ENCODE peak calls at places on chromosomes 1 and 21, in five cellular contexts. B is mammary epithelial cell, L is pancreas, D is astrocyte of the spinal cord, K is endodermal cell. I is an unnamed sample.

GRCh38 chr1:180917306-180918065 is 4.8 kb downstream of the KIAA1614 start:
- DNase-seq in K (peak; percentile 74), L (no peak), D (no peak), B (no peak), I (peak; percentile 6)

GRCh38 chr1:229913491-229913890 is 153.5 kb upstream of the GALNT2 start:
- DNase-seq in K (no peak), B (no peak), L (no peak), D (no peak), I (no peak)

GRCh38 chr1:203174324-203174985 is 1.2 kb downstream of the MYBPH start:
- DNase-seq in B (no peak), D (no peak), L (no peak), K (no peak), I (no peak)

GRCh38 chr1:237386362-237387143 is 344.6 kb downstream of the RYR2 start:
- DNase-seq in D (peak; percentile 46), B (no peak), L (no peak), K (no peak), I (peak; percentile 58)

GRCh38 chr1:27522148-27522859 is 32.3 kb upstream of the WASF2 start:
- DNase-seq in D (peak; percentile 36), K (no peak), L (no peak), B (peak; percentile 99), I (no peak)

GRCh38 chr1:84103197-84103992 is 40.7 kb upstream of the PRKACB start:
- DNase-seq in L (peak; percentile 20), D (peak; percentile 87), B (peak; percentile 83), K (peak; percentile 70), I (peak; percentile 86)

GRCh38 chr1:245023222-245023621 is 131.6 kb upstream of the KIF26B start:
- DNase-seq in K (no peak), L (no peak), D (no peak), B (no peak), I (no peak)

GRCh38 chr1:10308001-10308400 is 90.9 kb upstream of the PGD start:
- DNase-seq in L (no peak), K (no peak), D (no peak), B (no peak), I (no peak)

GRCh38 chr1:94100785-94101612 is 19.9 kb downstream of the ABCA4 start:
- DNase-seq in B (peak; percentile 51), L (no peak), K (no peak), D (no peak), I (peak; percentile 44)

GRCh38 chr1:228000836-228001563 is 5.8 kb upstream of the WNT3A start:
- DNase-seq in B (no peak), D (no peak), K (no peak), L (no peak), I (no peak)

GRCh38 chr1:33346921-33347649 is 26.2 kb upstream of the A3GALT2 start:
- DNase-seq in B (peak; percentile 89), L (no peak), K (no peak), D (peak; percentile 91), I (peak; percentile 93)

GRCh38 chr21:34790834-34791233 is 122.0 kb downstream of the CLIC6 start:
- DNase-seq in D (no peak), K (no peak), B (no peak), L (no peak), I (no peak)

GRCh38 chr1:225466848-225467192 is 39.0 kb upstream of the LBR start:
- DNase-seq in D (no peak), L (no peak), K (no peak), B (no peak), I (no peak)

GRCh38 chr1:224182057-224182865 is 779 bp upstream of the DEGS1 start:
- DNase-seq in K (no peak), D (no peak), L (no peak), B (peak; percentile 51), I (no peak)

GRCh38 chr21:25350056-25350455 is 257.2 kb downstream of the MRPL39 start:
- DNase-seq in L (no peak), D (peak; percentile 61), K (peak; percentile 80), B (no peak), I (peak; percentile 59)

GRCh38 chr1:205678286-205679111 is 1.8 kb downstream of the SLC45A3 start:
- DNase-seq in K (peak; percentile 71), B (no peak), L (no peak), D (no peak), I (peak; percentile 91)
- H3K4me3 ChIP-seq in K (peak overlapping the region; percentile 81), B (peak overlapping the region; percentile 75), L (no peak overlapping the region), D (no peak overlapping the region), I (peak overlapping the region; percentile 59)

DNA sequence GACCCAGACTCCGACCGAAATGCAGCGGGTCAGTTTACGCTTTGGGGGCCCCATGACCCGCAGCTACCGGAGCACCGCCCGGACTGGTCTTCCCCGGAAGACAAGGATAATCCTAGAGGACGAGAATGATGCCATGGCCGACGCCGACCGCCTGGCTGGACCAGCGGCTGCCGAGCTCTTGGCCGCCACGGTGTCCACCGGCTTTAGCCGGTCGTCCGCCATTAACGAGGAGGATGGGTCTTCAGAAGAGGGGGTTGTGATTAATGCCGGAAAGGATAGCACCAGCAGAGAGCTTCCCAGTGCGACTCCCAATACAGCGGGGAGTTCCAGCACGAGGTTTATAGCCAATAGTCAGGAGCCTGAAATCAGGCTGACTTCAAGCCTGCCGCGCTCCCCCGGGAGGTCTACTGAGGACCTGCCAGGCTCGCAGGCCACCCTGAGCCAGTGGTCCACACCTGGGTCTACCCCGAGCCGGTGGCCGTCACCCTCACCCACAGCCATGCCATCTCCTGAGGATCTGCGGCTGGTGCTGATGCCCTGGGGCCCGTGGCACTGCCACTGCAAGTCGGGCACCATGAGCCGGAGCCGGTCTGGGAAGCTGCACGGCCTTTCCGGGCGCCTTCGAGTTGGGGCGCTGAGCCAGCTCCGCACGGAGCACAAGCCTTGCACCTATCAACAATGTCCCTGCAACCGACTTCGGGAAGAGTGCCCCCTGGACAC is 534 bp downstream of the C1orf56 start:
- DNase-seq in L (peak; percentile 66), K (peak; percentile 91), B (peak; percentile 53), D (peak; percentile 63), I (peak; percentile 72)
- TF ChIP-seq CTCF in L (no peak), K (peak; percentile 80), B (peak; percentile 56), D (no peak), I (peak; percentile 56)

GRCh38 chr1:6625579-6626149 is 996 bp downstream of the THAP3 start:
- DNase-seq in L (no peak), D (peak; percentile 34), K (no peak), B (peak; percentile 45), I (peak; percentile 60)

GRCh38 chr1:6621429-6622391 is 3.0 kb upstream of the THAP3 start:
- DNase-seq in B (no peak), K (no peak), D (no peak), L (no peak), I (no peak)

GRCh38 chr1:6624712-6625578 is at the start of gene THAP3:
- DNase-seq in L (peak; percentile 86), D (peak; percentile 85), K (peak; percentile 97), B (peak; percentile 81), I (peak; percentile 86)

GRCh38 chr1:6622396-6623152 is 2.1 kb upstream of the THAP3 start:
- DNase-seq in D (no peak), K (no peak), B (no peak), L (no peak), I (no peak)

DNA sequence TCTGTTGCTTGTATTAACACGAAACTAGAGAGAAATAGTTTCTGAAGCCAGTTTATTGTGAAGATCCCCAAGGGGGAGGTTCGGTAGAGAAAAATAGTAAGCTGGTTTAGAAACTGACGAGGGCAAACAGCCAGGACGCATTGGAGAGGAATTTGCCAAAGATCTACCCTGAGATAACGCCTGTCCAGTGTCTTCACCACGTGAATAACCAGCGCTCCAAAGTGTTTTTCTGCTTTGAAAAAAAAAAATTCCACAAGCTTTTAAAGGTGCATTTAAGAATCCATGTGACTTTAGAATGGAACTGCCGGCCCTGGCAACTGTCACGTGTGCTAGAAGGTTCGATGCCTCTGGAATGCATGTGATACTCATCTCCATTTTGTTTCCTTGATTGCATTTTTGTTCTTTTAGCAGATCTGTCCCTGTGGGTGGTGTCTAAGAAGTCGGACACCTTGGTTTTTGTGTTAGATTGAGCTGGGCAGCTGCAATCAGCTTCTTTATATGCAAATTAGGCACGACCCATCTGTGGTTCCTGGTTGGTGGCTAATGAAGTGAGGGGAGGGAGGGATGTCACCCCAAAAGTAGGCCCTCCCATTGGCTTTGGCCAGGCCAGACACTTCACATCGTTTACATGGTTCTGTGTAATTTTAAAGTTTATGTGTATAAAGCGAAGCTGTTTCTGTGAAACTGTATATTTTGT is 1.3 kb upstream of the THAP3 start:
- DNase-seq in L (no peak), K (no peak), B (no peak), D (no peak), I (no peak)
- H3K4me3 ChIP-seq in L (no peak overlapping the region), K (no peak overlapping the region), B (no peak overlapping the region), D (no peak overlapping the region), I (no peak overlapping the region)

DNA sequence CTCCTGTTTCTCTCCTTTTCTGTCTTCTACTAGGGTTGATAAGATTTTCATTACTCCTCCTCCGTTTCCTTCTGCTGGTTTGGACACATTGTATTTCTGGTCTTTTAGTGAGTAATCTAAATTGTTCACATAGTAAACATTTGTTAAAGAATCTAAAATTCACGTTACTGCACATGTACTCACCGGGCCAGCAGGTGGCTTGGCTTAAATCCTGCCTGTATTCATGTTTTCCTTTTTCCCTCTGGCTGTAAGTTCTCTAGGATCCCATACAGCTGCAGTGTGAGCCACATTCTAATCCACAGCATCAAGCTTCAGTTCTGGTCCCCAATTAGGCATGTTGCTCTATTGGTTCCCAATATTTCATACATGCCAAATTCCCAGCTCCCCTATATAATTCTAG is 958.3 kb downstream of the ADGRL2 start:
- DNase-seq in K (no peak), L (no peak), D (no peak), B (no peak), I (no peak)
- TF ChIP-seq CTCF in K (peak; percentile 63), L (no peak), D (peak; percentile 9), B (peak; percentile 21), I (no peak)

GRCh38 chr1:41891403-41891896 is 27.3 kb downstream of the HIVEP3 start:
- DNase-seq in K (peak; percentile 58), B (peak; percentile 55), D (no peak), L (no peak), I (peak; percentile 57)
- H3K4me3 ChIP-seq in K (no peak overlapping the region), B (peak overlapping the region; percentile 17), D (no peak overlapping the region), L (peak overlapping the region; percentile 41), I (peak overlapping the region; percentile 34)

GRCh38 chr21:42660118-42660470 is 6.7 kb downstream of the PDE9A start:
- DNase-seq in D (no peak), L (no peak), B (no peak), K (no peak), I (no peak)

GRCh38 chr21:42658320-42659105 is 5.1 kb downstream of the PDE9A start:
- DNase-seq in K (no peak), D (no peak), L (no peak), B (no peak), I (no peak)

GRCh38 chr21:42657676-42658319 is 4.4 kb downstream of the PDE9A start:
- DNase-seq in B (no peak), L (no peak), D (no peak), K (no peak), I (no peak)

GRCh38 chr21:42661688-42662429 is 8.4 kb downstream of the PDE9A start:
- DNase-seq in K (no peak), L (no peak), D (no peak), B (no peak), I (no peak)

DNA sequence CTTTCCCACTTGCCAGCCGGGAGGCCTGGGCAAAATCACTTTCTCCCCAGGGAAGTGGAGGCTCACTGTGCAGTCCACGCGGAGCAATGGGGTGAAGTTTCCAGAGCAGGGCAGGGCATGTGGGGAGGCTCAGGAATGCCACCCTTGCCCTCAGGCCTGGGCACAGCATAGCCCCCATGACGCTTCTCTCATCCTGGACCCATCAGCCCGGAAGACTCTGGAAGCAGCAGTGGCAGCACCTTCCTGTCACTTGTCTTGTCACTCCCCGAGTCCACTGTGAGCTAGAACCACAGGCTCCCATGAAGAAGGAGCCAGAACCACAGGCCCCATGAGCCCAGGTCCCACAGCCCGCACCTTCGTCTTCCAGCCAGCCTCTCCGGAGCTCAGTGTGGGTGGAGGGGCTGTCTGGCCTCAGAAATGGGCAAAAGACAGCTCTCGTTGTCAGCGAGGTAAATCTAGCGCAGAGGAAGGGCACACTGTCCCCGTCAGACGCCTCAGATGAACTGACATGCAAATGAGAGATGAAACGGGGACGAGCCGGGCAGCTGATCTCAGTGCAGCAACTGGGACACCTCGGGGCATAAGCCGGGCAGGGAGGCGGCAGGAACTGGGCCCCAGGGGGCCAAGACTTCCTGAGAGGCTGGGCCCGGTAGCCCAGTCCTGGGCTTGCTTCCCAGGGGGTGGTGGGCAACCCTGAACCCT is 6.1 kb downstream of the PDE9A start:
- DNase-seq in K (no peak), D (no peak), B (no peak), L (no peak), I (no peak)
- TF ChIP-seq CTCF in K (no peak), D (no peak), B (no peak), L (no peak), I (no peak)

I was measured in fibroblast of pulmonary artery.